ENCODE peak calls at places on chromosome 16, in seven cellular contexts. E is transverse colon, B is K562, G is esophagus squamous epithelium, D is vagina, Q is thoracic aorta, V is breast epithelium. R is an unnamed sample. For H3K4me1, the result is how much of the 10 kb centered on the place peaks cover.

GRCh38 chr16:89557230-89557935 is 3.1 kb upstream of the RPL13 start:
- DNase-seq in E (peak), B (peak), G (no peak), D (no peak), Q (peak), V (no peak), R (peak)

GRCh38 chr16:7171151-7171550 is 161.5 kb upstream of the RBFOX1 start:
- DNase-seq in E (no peak), B (no peak), G (no peak), D (no peak), Q (no peak), V (no peak), R (no peak)

GRCh38 chr16:89491238-89491869 is 993 bp upstream of the ANKRD11 start:
- DNase-seq in E (no peak), B (no peak), G (no peak), D (no peak), Q (no peak), V (no peak), R (no peak)

GRCh38 chr16:69108905-69109252 is 3.4 kb downstream of the HAS3 start:
- DNase-seq in E (no peak), B (no peak), G (no peak), D (no peak), Q (no peak), V (no peak), R (no peak)

GRCh38 chr16:89037261-89038152 is 56.1 kb upstream of the ACSF3 start:
- DNase-seq in E (no peak), B (peak), G (no peak), D (no peak), Q (no peak), V (no peak), R (no peak)

GRCh38 chr16:50828164-50828702 is 86.3 kb downstream of the CYLD start:
- DNase-seq in E (no peak), B (no peak), G (no peak), D (no peak), Q (no peak), V (no peak), R (no peak)

GRCh38 chr16:12171206-12171605 is 194.7 kb downstream of the SNX29 start:
- DNase-seq in E (no peak), B (no peak), G (no peak), D (no peak), Q (no peak), V (no peak), R (no peak)

GRCh38 chr16:54284931-54285413 is 1.6 kb downstream of the IRX3 start:
- DNase-seq in E (no peak), B (no peak), G (no peak), D (no peak), Q (no peak), V (no peak), R (no peak)

GRCh38 chr16:1770328-1771071 is 843 bp downstream of the NME3 start:
- DNase-seq in E (peak), B (no peak), G (no peak), D (no peak), Q (no peak), V (peak), R (peak)

GRCh38 chr16:77410449-77410848 is 24.4 kb downstream of the ADAMTS18 start:
- DNase-seq in E (no peak), B (no peak), G (no peak), D (no peak), Q (no peak), V (no peak), R (no peak)

GRCh38 chr16:25676820-25677219 is 14.9 kb upstream of the HS3ST4 start:
- DNase-seq in E (no peak), B (no peak), G (no peak), D (no peak), Q (no peak), V (no peak), R (no peak)

GRCh38 chr16:19601083-19601976 is 45.8 kb downstream of the VPS35L start:
- DNase-seq in E (peak), B (peak), G (no peak), D (no peak), Q (no peak), V (no peak), R (no peak)

GRCh38 chr16:23119570-23119969 is 29.7 kb downstream of the USP31 start:
- DNase-seq in E (no peak), B (no peak), G (no peak), D (no peak), Q (no peak), V (no peak), R (no peak)

GRCh38 chr16:65598626-65599025 is 476.8 kb upstream of the CDH11 start:
- DNase-seq in E (no peak), B (no peak), G (no peak), D (no peak), Q (no peak), V (no peak), R (no peak)

GRCh38 chr16:87068316-87068715 is 248.9 kb downstream of the C16orf95 start:
- DNase-seq in E (no peak), B (no peak), G (no peak), D (no peak), Q (no peak), V (no peak), R (no peak)

GRCh38 chr16:30958164-30959083 is 870 bp downstream of the SETD1A start:
- DNase-seq in E (peak), B (peak), G (no peak), D (no peak), Q (no peak), V (no peak), R (peak)

GRCh38 chr16:3023415-3023668 is 400 bp downstream of the HCFC1R1 start:
- DNase-seq in E (no peak), B (no peak), G (no peak), D (no peak), Q (peak), V (peak), R (peak)

GRCh38 chr16:29745853-29746345 is at the start of gene C16orf54:
- DNase-seq in E (peak), B (no peak), G (peak), D (no peak), Q (no peak), V (peak), R (peak)

GRCh38 chr16:77805403-77805802 is 17.0 kb downstream of the VAT1L start:
- DNase-seq in E (no peak), B (no peak), G (no peak), D (no peak), Q (no peak), V (peak), R (peak)

GRCh38 chr16:74651841-74652240 is 14.8 kb downstream of the RFWD3 start:
- DNase-seq in E (no peak), B (no peak), G (no peak), D (no peak), Q (no peak), V (no peak), R (peak)
- H3K4me1 ChIP-seq in E (under half), B (under half), G (under half), D (under half), Q (under half), V (under half), R (under half)

DNA sequence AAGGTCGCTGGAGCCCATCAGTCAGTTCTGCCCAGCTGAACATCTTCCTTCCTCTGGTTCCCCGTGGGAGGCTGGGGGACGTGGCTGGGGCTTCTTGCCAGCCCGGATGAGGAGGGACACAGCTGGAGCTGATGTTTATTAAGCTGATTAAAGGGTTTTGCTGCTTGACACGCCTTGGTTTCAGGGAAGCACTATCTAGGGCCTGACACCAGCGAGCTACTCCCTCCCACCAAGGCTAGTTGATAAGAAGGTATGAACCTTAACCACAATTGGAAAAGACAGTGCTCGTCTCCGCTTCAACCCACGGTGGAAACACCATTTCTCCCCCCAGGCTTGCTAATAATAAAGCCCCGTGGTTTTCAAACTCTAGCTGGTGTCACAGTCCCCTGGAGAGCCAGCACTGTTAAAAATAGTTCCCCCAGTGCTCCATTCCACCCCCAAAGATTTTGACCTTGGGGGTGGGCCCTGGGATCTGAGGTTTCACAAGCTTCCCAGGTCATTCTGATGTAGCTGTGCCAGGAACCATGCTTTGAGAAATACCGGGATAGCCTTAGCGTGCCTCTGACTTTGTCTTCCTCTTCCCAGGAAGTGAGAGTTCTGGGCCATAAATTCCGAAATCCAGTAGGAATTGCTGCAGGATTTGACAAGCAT is 5.5 kb downstream of the DHODH start:
- DNase-seq in E (no peak), B (peak), G (no peak), D (no peak), Q (no peak), V (no peak), R (peak)
- H3K27ac ChIP-seq in E (peak), B (peak), G (peak), D (no peak), Q (no peak), V (peak), R (peak)

DNA sequence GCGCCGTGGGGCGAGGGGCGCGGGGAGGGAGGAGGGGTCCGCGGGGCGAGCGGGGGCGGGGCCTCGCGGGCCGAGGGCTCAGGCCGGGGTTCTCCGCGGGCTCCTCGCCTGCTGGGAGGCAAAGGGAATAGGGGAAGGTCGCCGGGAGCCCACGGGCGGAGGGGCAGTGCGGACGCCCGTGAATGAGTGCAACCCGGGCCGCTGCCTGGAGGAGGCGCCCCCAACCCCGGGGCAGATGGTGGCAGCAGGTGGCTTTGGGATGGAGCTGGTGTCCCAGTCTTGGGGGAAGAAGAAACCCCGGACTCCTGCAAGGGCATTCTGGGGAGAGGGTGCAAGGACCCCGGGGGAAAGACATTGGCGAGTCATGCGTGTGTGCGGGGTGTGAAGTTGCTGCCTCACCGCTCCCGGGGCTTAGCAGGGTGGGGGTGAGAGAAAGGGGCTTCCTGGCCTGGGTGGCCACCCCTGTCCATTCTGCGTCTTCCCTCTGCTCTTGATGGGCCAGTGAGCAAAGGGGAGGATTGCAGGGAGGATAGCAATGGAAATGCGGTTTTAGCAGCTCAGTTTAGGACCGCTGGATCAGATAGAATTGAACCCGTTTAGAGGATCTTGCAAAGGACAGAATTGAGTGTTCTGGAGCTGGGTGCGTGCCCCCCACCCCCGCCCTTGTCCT is 508 bp downstream of the KIAA0513 start:
- DNase-seq in E (peak), B (peak), G (no peak), D (no peak), Q (no peak), V (no peak), R (no peak)
- H3K4me1 ChIP-seq in E (under half), B (under half), G (under half), D (under half), Q (under half), V (under half), R (under half)

GRCh38 chr16:15880909-15881308 is 7.5 kb downstream of the CEP20 start:
- DNase-seq in E (no peak), B (no peak), G (no peak), D (no peak), Q (no peak), V (no peak), R (no peak)
- H3K27ac ChIP-seq in E (no peak), B (peak), G (peak), D (no peak), Q (no peak), V (no peak), R (no peak)

DNA sequence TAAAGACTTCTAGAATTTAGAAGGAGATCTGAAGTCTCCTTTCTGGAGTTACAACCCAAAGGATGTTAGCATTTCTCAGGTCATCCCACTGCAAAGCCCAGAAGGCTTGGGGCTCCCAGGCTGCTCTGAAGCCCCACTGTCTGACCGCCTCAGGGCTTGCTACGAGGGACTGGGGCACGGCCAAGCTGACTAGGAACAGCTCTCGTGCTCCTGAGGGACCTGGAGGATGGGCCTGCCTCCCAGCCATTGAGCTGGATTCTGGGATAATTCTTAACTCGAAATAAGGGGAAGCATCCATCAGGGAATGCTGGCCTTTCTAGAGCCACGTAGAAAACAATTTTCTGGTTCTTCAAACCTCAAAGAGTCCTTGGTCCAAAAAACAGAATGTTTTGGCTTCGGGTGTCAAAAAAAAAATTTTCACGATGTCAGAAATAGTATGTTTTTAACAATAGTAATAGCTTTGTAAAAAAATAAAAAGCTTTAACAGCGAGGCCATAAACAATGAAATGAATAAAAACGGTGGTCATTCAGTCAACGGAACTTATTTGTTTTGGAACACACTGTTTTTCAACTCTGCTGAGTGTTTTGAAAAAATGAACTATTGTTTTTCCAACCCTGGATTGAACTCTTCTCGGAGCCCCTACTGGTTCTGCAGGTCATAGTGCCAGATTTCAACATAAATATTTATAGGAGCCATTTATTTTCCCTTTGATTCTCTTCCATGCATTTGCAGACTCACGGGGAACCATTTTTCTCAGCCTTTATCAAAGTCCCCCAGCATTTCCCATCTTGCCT is 16.4 kb upstream of the HERPUD1 start:
- DNase-seq in E (no peak), B (no peak), G (no peak), D (no peak), Q (no peak), V (no peak), R (no peak)
- H3K4me1 ChIP-seq in E (under half), B (under half), G (under half), D (under half), Q (under half), V (under half), R (half or more)

GRCh38 chr16:80175011-80175410 is 365.8 kb upstream of the DYNLRB2 start:
- DNase-seq in E (no peak), B (no peak), G (no peak), D (no peak), Q (no peak), V (no peak), R (no peak)
- H3K27ac ChIP-seq in E (no peak), B (no peak), G (no peak), D (no peak), Q (no peak), V (no peak), R (no peak)

GRCh38 chr16:17365211-17365541 is 105.6 kb downstream of the XYLT1 start:
- DNase-seq in E (no peak), B (no peak), G (no peak), D (no peak), Q (no peak), V (no peak), R (no peak)
- H3K4me1 ChIP-seq in E (under half), B (under half), G (under half), D (half or more), Q (under half), V (under half), R (half or more)

DNA sequence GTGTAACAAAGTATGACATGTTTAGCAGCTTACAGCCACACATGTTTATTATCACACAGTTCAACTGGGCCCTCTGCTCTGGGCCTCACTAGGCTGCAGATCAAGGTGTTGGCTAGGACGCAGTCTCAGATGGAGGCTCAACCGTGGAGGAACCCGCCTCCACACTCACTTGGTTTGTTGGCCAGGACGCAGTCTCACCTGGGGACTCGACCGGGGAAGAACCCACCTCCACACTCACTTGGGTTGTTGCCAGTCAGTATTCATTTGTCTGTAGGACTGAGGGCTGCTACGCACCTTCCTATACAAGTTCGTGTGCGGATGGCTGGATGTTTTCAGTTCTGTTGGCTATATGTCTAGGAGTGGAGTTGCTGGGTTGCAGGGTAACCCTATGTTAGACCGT is 240.7 kb upstream of the CIBAR2 start:
- DNase-seq in E (no peak), B (no peak), G (no peak), D (no peak), Q (no peak), V (no peak), R (no peak)
- H3K27ac ChIP-seq in E (no peak), B (no peak), G (no peak), D (no peak), Q (no peak), V (peak), R (no peak)

GRCh38 chr16:67245674-67246080 is 1.6 kb downstream of the FHOD1 start:
- DNase-seq in E (no peak), B (no peak), G (no peak), D (no peak), Q (no peak), V (peak), R (peak)
- H3K4me1 ChIP-seq in E (half or more), B (half or more), G (under half), D (half or more), Q (under half), V (under half), R (half or more)

R was measured in adrenal gland.